ENCODE peak calls at places on chromosome 21, in six cellular contexts. F is islet precursor cell; R is psoas muscle; I is EH; V is activated naive CD4-positive, alpha-beta T cell; T is H54. P is an unnamed sample.

GRCh38 chr21:38126677-38127271 is 130.0 kb upstream of the KCNJ15 start:
- DNase-seq in F (peak), R (peak), I (peak), V (peak), T (peak), P (no peak)

GRCh38 chr21:45084881-45085536 is 10.6 kb downstream of the ADARB1 start:
- DNase-seq in F (peak), R (no peak), I (no peak), V (no peak), T (no peak), P (no peak)

GRCh38 chr21:25872271-25872670 is 137.5 kb downstream of the GABPA start:
- DNase-seq in F (no peak), R (no peak), I (no peak), V (no peak), T (no peak), P (no peak)

GRCh38 chr21:21101911-21102310 is 103.7 kb downstream of the NCAM2 start:
- DNase-seq in F (peak), R (no peak), I (peak), V (no peak), T (no peak), P (no peak)

GRCh38 chr21:38679531-38679930 is 126.2 kb upstream of the ETS2 start:
- DNase-seq in F (no peak), R (no peak), I (peak), V (no peak), T (peak), P (no peak)

GRCh38 chr21:42974832-42975820 is 764 bp downstream of the PKNOX1 start:
- DNase-seq in F (peak), R (peak), I (peak), V (peak), T (peak), P (no peak)

GRCh38 chr21:34144224-34144623 is 70.8 kb downstream of the MRPS6 start:
- DNase-seq in F (no peak), R (no peak), I (no peak), V (no peak), T (no peak), P (no peak)

GRCh38 chr21:45465105-45465504 is 60.1 kb downstream of the COL18A1 start:
- DNase-seq in F (no peak), R (no peak), I (no peak), V (no peak), T (no peak), P (no peak)

GRCh38 chr21:27261676-27262075 is 294.8 kb upstream of the ADAMTS5 start:
- DNase-seq in F (no peak), R (no peak), I (no peak), V (no peak), T (no peak), P (no peak)

GRCh38 chr21:44955803-44956175 is 16.0 kb downstream of the SLX9 start:
- DNase-seq in F (no peak), R (peak), I (no peak), V (no peak), T (no peak), P (no peak)

GRCh38 chr21:33198346-33199135 is 31.2 kb upstream of the IFNAR2 start:
- DNase-seq in F (no peak), R (peak), I (peak), V (no peak), T (no peak), P (no peak)

GRCh38 chr21:34035619-34036354 is 37.6 kb upstream of the MRPS6 start:
- DNase-seq in F (no peak), R (no peak), I (no peak), V (no peak), T (peak), P (no peak)

GRCh38 chr21:17782051-17782450 is 37.1 kb downstream of the C21orf91 start:
- DNase-seq in F (no peak), R (no peak), I (no peak), V (no peak), T (no peak), P (no peak)

GRCh38 chr21:14562959-14563358 is 16.8 kb upstream of the SAMSN1 start:
- DNase-seq in F (no peak), R (no peak), I (no peak), V (no peak), T (no peak), P (no peak)

GRCh38 chr21:32423846-32424535 is 11.5 kb downstream of the EVA1C start:
- DNase-seq in F (no peak), R (no peak), I (peak), V (no peak), T (no peak), P (no peak)

GRCh38 chr21:25733859-25734653 is 648 bp downstream of the ATP5PF start:
- DNase-seq in F (no peak), R (no peak), I (peak), V (no peak), T (no peak), P (no peak)

GRCh38 chr21:36765229-36765628 is 66.3 kb downstream of the SIM2 start:
- DNase-seq in F (no peak), R (no peak), I (no peak), V (no peak), T (no peak), P (no peak)

GRCh38 chr21:27802816-27803475 is 836.1 kb upstream of the ADAMTS5 start:
- DNase-seq in F (peak), R (no peak), I (peak), V (no peak), T (peak), P (no peak)

GRCh38 chr21:41601573-41602371 is 93.8 kb upstream of the TMPRSS2 start:
- DNase-seq in F (peak), R (no peak), I (peak), V (no peak), T (no peak), P (no peak)

GRCh38 chr21:42724226-42724920 is 71.0 kb downstream of the PDE9A start:
- DNase-seq in F (peak), R (no peak), I (peak), V (no peak), T (peak), P (peak)

GRCh38 chr21:16419188-16419874 is 689.5 kb downstream of the USP25 start:
- DNase-seq in F (no peak), R (peak), I (no peak), V (no peak), T (no peak), P (no peak)

GRCh38 chr21:16082038-16082816 is 352.4 kb downstream of the USP25 start:
- DNase-seq in F (no peak), R (no peak), I (peak), V (no peak), T (no peak), P (no peak)

GRCh38 chr21:29178936-29179335 is 48.5 kb downstream of the MAP3K7CL start:
- DNase-seq in F (no peak), R (no peak), I (no peak), V (no peak), T (no peak), P (no peak)

GRCh38 chr21:35721701-35722100 is 338.6 kb downstream of the SETD4 start:
- DNase-seq in F (no peak), R (no peak), I (no peak), V (no peak), T (no peak), P (no peak)

GRCh38 chr21:34996304-34997081 is 52.6 kb downstream of the RUNX1 start:
- DNase-seq in F (no peak), R (peak), I (peak), V (no peak), T (no peak), P (no peak)

GRCh38 chr21:27206368-27206982 is 239.6 kb upstream of the ADAMTS5 start:
- DNase-seq in F (peak), R (no peak), I (peak), V (no peak), T (no peak), P (no peak)

GRCh38 chr21:42193131-42193671 is 25.7 kb upstream of the ABCG1 start:
- DNase-seq in F (no peak), R (no peak), I (no peak), V (peak), T (no peak), P (no peak)

GRCh38 chr21:45136927-45137611 is 62.7 kb downstream of the ADARB1 start:
- DNase-seq in F (peak), R (peak), I (peak), V (peak), T (peak), P (peak)

GRCh38 chr21:42731264-42732032 is 78.0 kb downstream of the PDE9A start:
- DNase-seq in F (peak), R (no peak), I (no peak), V (no peak), T (no peak), P (no peak)

GRCh38 chr21:16330340-16331319 is 600.8 kb downstream of the USP25 start:
- DNase-seq in F (no peak), R (no peak), I (peak), V (no peak), T (peak), P (no peak)

GRCh38 chr21:29343517-29343916 is 44.8 kb downstream of the BACH1 start:
- DNase-seq in F (no peak), R (no peak), I (peak), V (no peak), T (peak), P (no peak)

GRCh38 chr21:45330075-45330781 is 42.5 kb upstream of the POFUT2 start:
- DNase-seq in F (peak), R (peak), I (peak), V (no peak), T (peak), P (no peak)

GRCh38 chr21:38619865-38620513 is 121.7 kb upstream of the ERG start:
- DNase-seq in F (no peak), R (peak), I (no peak), V (no peak), T (no peak), P (no peak)

GRCh38 chr21:42763578-42764442 is 110.4 kb downstream of the PDE9A start:
- DNase-seq in F (no peak), R (no peak), I (no peak), V (no peak), T (no peak), P (no peak)